ENCODE peak calls at places on chromosomes 4 and X, in ten cellular contexts. C is foreskin fibroblast; B is Karpas-422; L is T1000; H is stimulated activated CD8-positive, alpha-beta memory T cell treated with anti-CD3 and anti-CD28 coated beads, Interleukin-4, amount 100 ng/mL, for 48 hours; T is AML-193; G is NCI-H345; M is mesenchymal stem cell; I is psoas muscle; U is GM04503. A is an unnamed sample.

GRCh38 chr4:45662996-45663395 is 460.9 kb downstream of the GABRG1 start:
- DNase-seq in I (no peak), L (peak), M (peak), T (no peak), B (no peak), G (no peak), C (no peak), U (peak), H (no peak), A (no peak)

GRCh38 chrX:68918202-68918601 is 89.4 kb downstream of the EFNB1 start:
- DNase-seq in M (no peak), G (no peak), C (no peak), U (no peak), H (no peak), B (no peak), T (no peak), I (no peak), L (no peak), A (no peak)

GRCh38 chrX:118117069-118117405 is 427 bp upstream of the KLHL13 start:
- DNase-seq in U (no peak), I (no peak), H (no peak), G (peak), C (peak), M (no peak), T (no peak), L (no peak), B (peak), A (no peak)

GRCh38 chr4:42995343-42995944 is 102.9 kb downstream of the GRXCR1 start:
- DNase-seq in C (no peak), M (peak), B (peak), U (peak), H (no peak), I (no peak), G (no peak), T (peak), L (no peak), A (no peak)

GRCh38 chr4:13918110-13918509 is 290.6 kb upstream of the BOD1L1 start:
- DNase-seq in B (no peak), I (peak), L (peak), G (no peak), U (peak), H (no peak), T (no peak), M (peak), C (peak), A (no peak)

GRCh38 chr4:107977482-107977881 is 12.2 kb upstream of the HADH start:
- DNase-seq in I (no peak), H (no peak), C (no peak), G (no peak), T (no peak), U (no peak), L (no peak), B (no peak), M (no peak), A (no peak)

GRCh38 chr4:139783761-139784484 is 118.3 kb downstream of the MGST2 start:
- DNase-seq in C (no peak), B (no peak), U (no peak), T (no peak), I (no peak), H (no peak), M (no peak), G (peak), L (no peak), A (no peak)

GRCh38 chr4:123749408-123749807 is 352.8 kb downstream of the SPRY1 start:
- DNase-seq in T (no peak), B (no peak), U (no peak), L (no peak), I (peak), H (no peak), M (no peak), C (no peak), G (no peak), A (no peak)

GRCh38 chrX:154800508-154801207 is 4.6 kb downstream of the MPP1 start:
- DNase-seq in I (no peak), C (no peak), B (no peak), H (no peak), G (peak), L (no peak), T (peak), M (no peak), U (no peak), A (peak)